ENCODE peak calls at places on chromosome 12, in six cellular contexts. Q is suprapubic skin, T is fibroblast of villous mesenchyme, F is GM23338, V is epithelial cell of esophagus, X is left ventricle myocardium inferior. J is an unnamed sample.

GRCh38 chr12:100185361-100185894 is 15.2 kb upstream of the ACTR6 start:
- DNase-seq in Q (no peak), T (peak), F (no peak), V (peak), X (no peak), J (no peak)

GRCh38 chr12:2783936-2784600 is 10.7 kb upstream of the FKBP4 start:
- DNase-seq in Q (peak), T (peak), F (peak), V (peak), X (peak), J (peak)

GRCh38 chr12:52604859-52605258 is 3.6 kb upstream of the KRT72 start:
- DNase-seq in Q (no peak), T (no peak), F (no peak), V (no peak), X (no peak), J (no peak)

GRCh38 chr12:123150804-123151678 is at the start of gene PITPNM2:
- DNase-seq in Q (peak), T (peak), F (peak), V (peak), X (peak), J (peak)

GRCh38 chr12:124764451-124764850 is 99.2 kb downstream of the SCARB1 start:
- DNase-seq in Q (no peak), T (peak), F (peak), V (peak), X (peak), J (no peak)

GRCh38 chr12:3236345-3237153 is 159.4 kb downstream of the TSPAN9 start:
- DNase-seq in Q (no peak), T (peak), F (peak), V (peak), X (no peak), J (no peak)

GRCh38 chr12:95623554-95624170 is 72.4 kb upstream of the USP44 start:
- DNase-seq in Q (no peak), T (peak), F (peak), V (peak), X (peak), J (peak)

GRCh38 chr12:52182456-52182855 is 9.4 kb downstream of the KRT80 start:
- DNase-seq in Q (no peak), T (no peak), F (no peak), V (no peak), X (no peak), J (no peak)

GRCh38 chr12:116968986-116969385 is 58.2 kb downstream of the FBXW8 start:
- DNase-seq in Q (no peak), T (no peak), F (peak), V (no peak), X (no peak), J (no peak)

GRCh38 chr12:113137861-113138783 is 2.6 kb upstream of the RASAL1 start:
- DNase-seq in Q (no peak), T (no peak), F (no peak), V (no peak), X (no peak), J (no peak)

GRCh38 chr12:6613015-6613775 is 6.0 kb upstream of the CHD4 start:
- DNase-seq in Q (peak), T (peak), F (peak), V (peak), X (peak), J (no peak)

GRCh38 chr12:28172434-28173030 is 17.7 kb upstream of the CCDC91 start:
- DNase-seq in Q (no peak), T (peak), F (peak), V (peak), X (no peak), J (peak)

GRCh38 chr12:104858611-104859010 is 99.5 kb downstream of the SLC41A2 start:
- DNase-seq in Q (no peak), T (no peak), F (no peak), V (no peak), X (no peak), J (no peak)

GRCh38 chr12:53461591-53461990 is 9.7 kb downstream of the PCBP2 start:
- DNase-seq in Q (no peak), T (no peak), F (no peak), V (no peak), X (no peak), J (no peak)

GRCh38 chr12:74424778-74425177 is 112.9 kb upstream of the ATXN7L3B start:
- DNase-seq in Q (no peak), T (no peak), F (no peak), V (no peak), X (no peak), J (no peak)

GRCh38 chr12:77553976-77554619 is 276.6 kb upstream of the NAV3 start:
- DNase-seq in Q (no peak), T (no peak), F (no peak), V (no peak), X (no peak), J (no peak)

GRCh38 chr12:45509187-45509586 is 220.3 kb upstream of the ARID2 start:
- DNase-seq in Q (no peak), T (no peak), F (no peak), V (peak), X (no peak), J (no peak)

GRCh38 chr12:72271741-72272661 is at the start of gene TRHDE:
- DNase-seq in Q (peak), T (peak), F (peak), V (peak), X (no peak), J (peak)

GRCh38 chr12:122974892-122975789 is at the start of gene OGFOD2:
- DNase-seq in Q (peak), T (peak), F (peak), V (peak), X (peak), J (peak)

GRCh38 chr12:51025182-51025747 is 919 bp downstream of the SLC11A2 start:
- DNase-seq in Q (no peak), T (no peak), F (no peak), V (no peak), X (no peak), J (no peak)

GRCh38 chr12:56158926-56159461 is 835 bp downstream of the MYL6 start:
- DNase-seq in Q (peak), T (peak), F (peak), V (peak), X (peak), J (no peak)

GRCh38 chr12:76450690-76451089 is 102.5 kb upstream of the BBS10 start:
- DNase-seq in Q (no peak), T (peak), F (no peak), V (peak), X (no peak), J (no peak)

GRCh38 chr12:90199008-90199407 is 490.4 kb upstream of the ATP2B1 start:
- DNase-seq in Q (no peak), T (no peak), F (no peak), V (peak), X (no peak), J (no peak)

GRCh38 chr12:17976202-17976601 is 113.8 kb downstream of the RERGL start:
- DNase-seq in Q (no peak), T (no peak), F (peak), V (peak), X (no peak), J (peak)

GRCh38 chr12:4050340-4050739 is 177.1 kb upstream of the PARP11 start:
- DNase-seq in Q (no peak), T (no peak), F (no peak), V (no peak), X (no peak), J (no peak)

GRCh38 chr12:24902521-24903304 is 46.2 kb downstream of the BCAT1 start:
- DNase-seq in Q (no peak), T (peak), F (peak), V (peak), X (peak), J (peak)

GRCh38 chr12:11981174-11981733 is 89.5 kb upstream of the BCL2L14 start:
- DNase-seq in Q (no peak), T (no peak), F (no peak), V (peak), X (no peak), J (no peak)

GRCh38 chr12:64968989-64969819 is 144.8 kb downstream of the TBC1D30 start:
- DNase-seq in Q (no peak), T (peak), F (peak), V (peak), X (no peak), J (no peak)

GRCh38 chr12:132356686-132357622 is 27.6 kb upstream of the GALNT9 start:
- DNase-seq in Q (no peak), T (peak), F (no peak), V (peak), X (peak), J (peak)

GRCh38 chr12:106519587-106519986 is 63.2 kb upstream of the RFX4 start:
- DNase-seq in Q (no peak), T (peak), F (no peak), V (no peak), X (no peak), J (no peak)

GRCh38 chr12:114588061-114588460 is 95.9 kb downstream of the TBX3 start:
- DNase-seq in Q (no peak), T (no peak), F (no peak), V (peak), X (no peak), J (no peak)

GRCh38 chr12:27424631-27425230 is 21.8 kb upstream of the SMCO2 start:
- DNase-seq in Q (no peak), T (peak), F (peak), V (peak), X (no peak), J (no peak)

GRCh38 chr12:111440631-111441030 is 34.9 kb downstream of the SH2B3 start:
- DNase-seq in Q (peak), T (no peak), F (no peak), V (no peak), X (no peak), J (no peak)

GRCh38 chr12:104670439-104671406 is 214.0 kb downstream of the CHST11 start:
- DNase-seq in Q (no peak), T (peak), F (no peak), V (no peak), X (no peak), J (no peak)

GRCh38 chr12:123580772-123581171 is 3.6 kb upstream of the TMED2 start:
- DNase-seq in Q (peak), T (no peak), F (no peak), V (no peak), X (no peak), J (no peak)

GRCh38 chr12:67457136-67457535 is 188.0 kb downstream of the CAND1 start:
- DNase-seq in Q (no peak), T (no peak), F (no peak), V (no peak), X (no peak), J (no peak)
- TF ChIP-seq CTCF in Q (no peak), T (no peak), F (no peak), V (no peak), X (no peak), J (no peak)

GRCh38 chr12:98799822-98800221 is 154.7 kb downstream of the APAF1 start:
- DNase-seq in Q (no peak), T (no peak), F (peak), V (no peak), X (no peak), J (no peak)

GRCh38 chr12:98808243-98808895 is 163.3 kb downstream of the APAF1 start:
- DNase-seq in Q (no peak), T (no peak), F (peak), V (no peak), X (no peak), J (no peak)

GRCh38 chr12:98799411-98799810 is 154.3 kb downstream of the APAF1 start:
- DNase-seq in Q (no peak), T (no peak), F (peak), V (no peak), X (no peak), J (no peak)

GRCh38 chr12:98803468-98804209 is 158.5 kb downstream of the APAF1 start:
- DNase-seq in Q (no peak), T (no peak), F (no peak), V (no peak), X (no peak), J (no peak)
- TF ChIP-seq CTCF in Q (no peak), T (no peak), F (no peak), V (no peak), X (no peak), J (no peak)

GRCh38 chr12:79056775-79057174 is 192.2 kb downstream of the SYT1 start:
- DNase-seq in Q (no peak), T (peak), F (no peak), V (no peak), X (no peak), J (no peak)

GRCh38 chr12:79058342-79058741 is 193.8 kb downstream of the SYT1 start:
- DNase-seq in Q (no peak), T (peak), F (no peak), V (peak), X (no peak), J (no peak)

GRCh38 chr12:79055926-79056674 is 191.5 kb downstream of the SYT1 start:
- DNase-seq in Q (no peak), T (peak), F (no peak), V (peak), X (no peak), J (no peak)

GRCh38 chr12:79057540-79057939 is 193.0 kb downstream of the SYT1 start:
- DNase-seq in Q (no peak), T (no peak), F (no peak), V (no peak), X (no peak), J (no peak)

GRCh38 chr12:79053394-79053793 is 188.8 kb downstream of the SYT1 start:
- DNase-seq in Q (no peak), T (no peak), F (no peak), V (no peak), X (no peak), J (no peak)
- TF ChIP-seq CTCF in Q (no peak), T (no peak), F (no peak), V (no peak), X (no peak), J (no peak)

GRCh38 chr12:48980953-48981756 is 3.0 kb downstream of the WNT1 start:
- DNase-seq in Q (no peak), T (no peak), F (peak), V (no peak), X (no peak), J (no peak)
- TF ChIP-seq CTCF in Q (no peak), T (no peak), F (no peak), V (no peak), X (peak), J (no peak)

DNA sequence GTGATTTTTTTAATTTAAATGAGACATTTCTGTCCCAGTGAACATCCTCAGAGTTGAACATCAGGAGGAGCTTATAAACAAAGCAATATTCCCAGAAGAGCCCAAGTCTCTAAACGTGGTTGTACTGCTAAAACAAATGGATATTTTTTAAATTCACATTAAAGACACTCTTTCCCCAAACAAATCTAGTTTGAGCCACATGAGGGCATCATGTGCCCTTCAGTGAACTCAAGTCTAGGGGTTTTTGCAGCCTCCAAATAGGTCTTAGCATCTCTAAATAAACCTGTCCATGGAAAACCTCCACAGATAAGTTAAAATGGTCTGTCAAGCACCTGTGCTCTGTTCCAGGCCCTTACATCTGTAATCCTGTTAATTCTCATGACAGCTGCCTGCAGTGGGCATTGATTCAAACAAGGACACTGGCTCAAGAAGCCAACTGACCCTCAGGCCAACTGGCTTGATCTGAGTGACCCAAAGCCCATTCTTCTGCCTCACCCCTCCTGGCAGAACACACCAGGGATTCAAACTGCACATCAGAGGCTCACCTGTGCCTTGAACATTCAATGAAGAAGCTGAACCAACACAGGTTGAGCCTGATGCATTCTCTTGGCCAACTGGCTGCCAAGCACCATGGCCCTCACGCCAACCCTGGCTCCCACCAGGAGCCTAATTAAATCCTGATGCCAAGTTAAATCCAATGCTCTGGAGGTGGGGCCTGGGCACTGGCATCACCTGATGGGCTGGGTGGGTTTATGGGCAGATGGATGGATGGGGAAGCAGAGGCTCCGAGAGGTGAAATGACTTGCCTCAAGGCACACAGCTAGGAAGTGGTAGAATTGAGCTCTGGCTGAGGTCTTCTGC is 8.6 kb downstream of the ISCU start:
- DNase-seq in Q (peak), T (peak), F (peak), V (peak), X (no peak), J (no peak)
- TF ChIP-seq CTCF in Q (no peak), T (peak), F (peak), V (peak), X (peak), J (no peak)

DNA sequence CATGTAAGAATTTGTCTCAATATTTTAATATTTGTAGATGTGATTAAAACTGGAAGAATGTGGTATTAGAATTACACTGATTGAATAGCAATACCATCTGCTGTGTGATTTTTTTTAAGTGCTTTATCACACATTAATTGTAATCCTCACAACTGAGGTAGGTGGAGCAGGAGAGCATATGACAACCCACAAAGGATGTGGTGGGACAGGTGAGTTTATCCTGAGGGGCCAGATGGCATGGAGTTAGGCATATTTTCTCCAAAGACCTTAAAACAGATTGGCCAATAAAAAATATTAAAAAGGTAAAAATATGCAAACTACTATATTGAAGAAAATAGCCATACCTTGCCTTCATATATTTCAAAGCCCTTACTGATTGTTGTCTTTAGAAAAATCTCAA is 7.8 kb downstream of the LRRC10 start:
- DNase-seq in Q (no peak), T (no peak), F (peak), V (no peak), X (no peak), J (no peak)
- TF ChIP-seq CTCF in Q (no peak), T (no peak), F (peak), V (no peak), X (no peak), J (no peak)